ENCODE peak calls at places on chromosomes 5 and 9, in four cellular contexts. I is K562, T is GM12878, N is HepG2. Q is an unnamed sample.

GRCh38 chr9:34628656-34629491 is at the start of gene ARID3C:
- DNase-seq in I (peak; percentile 56), T (no peak), N (no peak), Q (no peak)

GRCh38 chr5:176994460-176995121 is 12.0 kb downstream of the UIMC1 start:
- DNase-seq in I (peak; percentile 83), T (peak; percentile 77), N (peak; percentile 87), Q (peak; percentile 98)

GRCh38 chr5:115309751-115310370 is 13.4 kb upstream of the CCDC112 start:
- DNase-seq in T (no peak), I (no peak), N (peak; percentile 26), Q (peak; percentile 69)

GRCh38 chr9:107932601-107933000 is 443.0 kb upstream of the KLF4 start:
- DNase-seq in N (no peak), T (no peak), I (no peak), Q (no peak)

GRCh38 chr5:7869474-7870136 is 657 bp downstream of the MTRR start:
- DNase-seq in T (no peak), I (peak; percentile 37), N (no peak), Q (peak; percentile 30)

GRCh38 chr9:85268024-85268610 is 473.6 kb downstream of the AGTPBP1 start:
- DNase-seq in N (no peak), T (no peak), I (no peak), Q (peak; percentile 7)

GRCh38 chr9:107330420-107330819 is 47.3 kb downstream of the RAD23B start:
- DNase-seq in I (no peak), T (no peak), N (no peak), Q (no peak)

GRCh38 chr5:39783756-39784421 is 359.1 kb upstream of the DAB2 start:
- DNase-seq in T (no peak), N (no peak), I (no peak), Q (no peak)

GRCh38 chr9:125541840-125542243 is 165.2 kb downstream of the MAPKAP1 start:
- DNase-seq in N (no peak), T (no peak), I (no peak), Q (peak; percentile 28)

GRCh38 chr5:132491368-132492364 is 1.1 kb upstream of the IRF1 start:
- DNase-seq in N (no peak), T (no peak), I (no peak), Q (no peak)

GRCh38 chr5:179400020-179400419 is 54.8 kb upstream of the ADAMTS2 start:
- DNase-seq in T (no peak), I (no peak), N (no peak), Q (no peak)

GRCh38 chr5:142876817-142877216 is 106.6 kb downstream of the ARHGAP26 start:
- DNase-seq in N (no peak), T (no peak), I (no peak), Q (no peak)

GRCh38 chr5:73066466-73066865 is 53.9 kb upstream of the TMEM171 start:
- DNase-seq in T (no peak), I (no peak), N (no peak), Q (no peak)

DNA sequence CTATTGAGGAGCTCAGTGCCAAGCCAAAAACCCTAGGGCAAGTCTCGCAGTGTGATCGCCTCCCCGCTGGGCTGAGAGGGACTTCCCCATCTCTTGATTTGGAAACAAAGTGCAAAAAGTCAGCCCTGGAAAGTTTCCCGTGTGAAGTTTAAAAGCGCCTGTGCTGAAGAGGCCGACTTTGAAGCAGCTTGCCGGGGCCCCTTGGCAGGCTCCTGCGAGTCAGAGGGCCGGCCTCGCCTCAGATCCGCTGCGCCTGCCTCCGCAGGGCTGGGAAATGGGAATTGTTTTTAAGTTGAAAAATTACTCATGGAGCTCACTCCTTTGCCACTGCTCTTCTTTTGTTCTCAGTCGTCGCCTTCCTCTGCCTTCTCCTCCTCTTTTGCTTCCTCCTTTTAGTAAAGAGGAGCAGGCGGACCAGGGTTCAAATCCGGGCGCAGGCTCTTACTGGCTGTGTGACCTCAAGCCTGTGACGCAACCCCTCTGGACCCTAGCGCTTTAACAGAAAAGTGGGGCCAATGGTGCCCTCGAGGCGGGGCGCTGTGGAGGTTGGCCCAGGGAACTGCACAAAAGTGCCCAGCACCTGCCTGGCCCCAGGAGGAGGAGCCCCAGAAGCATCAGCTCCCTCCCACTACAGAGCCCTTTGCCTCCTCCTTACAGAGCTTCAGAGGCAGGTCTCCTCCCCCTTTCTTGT is 14.7 kb upstream of the LHX2 start:
- DNase-seq in I (no peak), N (no peak), T (no peak), Q (no peak)
- TF ChIP-seq MAX in I (no peak), N (no peak), T (peak; percentile 28), Q (no peak)

DNA sequence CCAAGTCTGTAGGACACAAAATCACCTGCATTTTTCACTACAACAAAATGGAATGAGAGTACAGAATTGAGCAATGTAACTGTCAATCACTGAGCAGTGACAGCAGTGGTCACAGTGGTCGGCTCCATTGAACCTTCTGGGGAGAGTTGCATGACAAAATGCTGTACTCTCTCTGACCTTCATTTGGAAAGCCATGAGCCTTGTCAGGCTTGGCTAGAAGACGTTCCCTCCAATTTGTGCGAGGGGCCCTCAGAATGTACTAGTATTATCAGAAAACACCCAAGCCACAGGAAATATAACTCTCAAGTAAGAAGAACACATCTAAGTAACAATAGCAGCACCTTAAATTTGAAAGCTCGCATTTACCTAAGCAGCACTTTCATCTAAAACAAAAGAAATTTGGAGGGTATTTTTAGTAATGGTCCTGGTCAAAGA is 425.6 kb upstream of the MEF2C start:
- DNase-seq in T (peak; percentile 92), N (no peak), I (peak; percentile 12), Q (no peak)
- TF ChIP-seq MYC in T (no peak), N (no peak), I (no peak), Q (no peak)

DNA sequence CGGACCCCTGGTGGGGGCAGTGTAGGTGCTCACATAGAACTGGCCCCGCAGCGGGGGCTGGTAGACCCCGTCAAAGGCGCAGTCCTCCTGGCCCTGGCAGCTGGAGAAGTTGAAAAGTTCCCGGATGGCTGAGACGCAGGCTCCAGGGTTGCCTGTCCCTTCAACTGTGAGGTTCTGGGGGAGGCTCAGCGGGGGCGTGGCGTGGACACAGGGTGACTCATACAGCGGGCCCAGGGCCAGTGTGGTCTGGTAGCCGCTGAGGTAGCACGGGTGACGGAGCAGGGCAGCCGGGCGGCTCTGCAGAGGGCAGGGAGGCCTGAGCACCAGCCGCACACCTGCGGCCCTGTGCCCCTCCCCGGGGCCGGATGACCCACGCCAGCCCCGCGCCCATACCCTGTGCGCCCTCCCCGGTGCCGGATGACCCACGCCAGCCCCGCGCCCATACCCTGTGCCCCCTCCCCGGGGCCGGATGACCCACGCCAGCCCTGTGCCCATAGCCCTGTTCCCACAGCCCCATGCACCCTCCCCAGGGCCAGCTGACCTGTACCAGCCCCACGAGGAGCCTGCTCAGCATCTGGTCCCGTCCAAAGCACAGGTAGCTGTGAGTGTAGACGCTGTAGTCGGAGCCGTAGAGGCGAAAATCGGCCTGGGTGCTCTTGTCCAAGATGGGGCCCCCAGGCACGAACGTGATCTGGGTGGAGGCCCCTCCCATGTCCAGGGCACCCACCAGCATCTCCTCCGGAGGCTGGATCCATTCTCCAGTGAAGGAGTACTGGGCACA is 5.0 kb downstream of the ENTPD8 start:
- DNase-seq in T (no peak), N (peak; percentile 62), I (peak; percentile 94), Q (no peak)
- TF ChIP-seq POLR2AphosphoS5 in T (no peak), N (no peak), I (no peak), Q (no peak)

GRCh38 chr9:109015026-109015280 is 1.7 kb upstream of the CTNNAL1 start:
- DNase-seq in T (no peak), N (no peak), I (no peak), Q (no peak)
- TF ChIP-seq MAX in T (no peak), N (no peak), I (no peak), Q (no peak)

DNA sequence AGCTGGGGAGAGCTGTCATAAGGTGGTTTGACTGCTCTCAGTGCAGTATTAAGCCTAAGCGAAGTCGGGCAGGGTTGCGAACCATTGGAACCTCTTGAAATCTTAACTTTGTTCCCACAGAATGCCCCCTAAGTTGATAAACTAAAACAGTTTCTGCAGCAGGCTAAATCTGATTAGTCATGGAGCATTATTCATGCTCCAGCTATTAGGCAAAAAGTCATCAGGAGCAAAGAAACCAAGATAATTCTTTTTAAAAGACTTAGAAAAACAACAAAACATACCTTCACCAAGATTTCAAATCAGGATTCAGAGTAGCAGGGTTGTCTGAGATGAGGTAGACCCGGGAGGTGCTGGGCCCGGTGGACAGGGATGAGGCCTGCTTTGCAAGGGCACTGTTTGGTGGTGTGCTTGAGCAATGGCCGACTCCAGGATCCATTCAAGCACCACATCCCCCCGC is 69.9 kb upstream of the PLPP1 start:
- DNase-seq in N (no peak), T (no peak), I (no peak), Q (no peak)
- TF ChIP-seq MYC in N (no peak), T (no peak), I (no peak), Q (no peak)

DNA sequence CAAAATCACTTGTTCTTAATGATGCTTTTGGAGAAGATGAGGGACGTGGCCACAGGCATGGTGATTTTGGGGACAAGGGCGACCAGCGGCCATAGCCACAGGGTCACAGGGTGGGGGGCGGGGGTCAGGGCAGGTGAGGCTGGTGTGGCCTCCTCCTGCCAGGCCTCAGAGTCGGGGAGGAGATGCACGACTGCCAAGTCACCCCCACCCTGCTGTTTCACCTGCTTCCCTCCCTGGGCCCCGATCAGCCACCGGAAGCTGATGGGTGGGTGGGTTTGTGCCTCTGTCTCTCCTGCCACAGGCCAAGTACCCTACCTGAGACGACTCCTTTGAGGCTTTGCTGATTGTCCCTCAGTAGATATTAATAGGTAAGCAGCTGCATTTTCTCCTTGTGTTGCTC is 199.3 kb downstream of the PAX5 start:
- DNase-seq in N (no peak), I (no peak), T (no peak), Q (no peak)
- TF ChIP-seq POLR2AphosphoS5 in N (no peak), I (no peak), T (no peak), Q (no peak)

DNA sequence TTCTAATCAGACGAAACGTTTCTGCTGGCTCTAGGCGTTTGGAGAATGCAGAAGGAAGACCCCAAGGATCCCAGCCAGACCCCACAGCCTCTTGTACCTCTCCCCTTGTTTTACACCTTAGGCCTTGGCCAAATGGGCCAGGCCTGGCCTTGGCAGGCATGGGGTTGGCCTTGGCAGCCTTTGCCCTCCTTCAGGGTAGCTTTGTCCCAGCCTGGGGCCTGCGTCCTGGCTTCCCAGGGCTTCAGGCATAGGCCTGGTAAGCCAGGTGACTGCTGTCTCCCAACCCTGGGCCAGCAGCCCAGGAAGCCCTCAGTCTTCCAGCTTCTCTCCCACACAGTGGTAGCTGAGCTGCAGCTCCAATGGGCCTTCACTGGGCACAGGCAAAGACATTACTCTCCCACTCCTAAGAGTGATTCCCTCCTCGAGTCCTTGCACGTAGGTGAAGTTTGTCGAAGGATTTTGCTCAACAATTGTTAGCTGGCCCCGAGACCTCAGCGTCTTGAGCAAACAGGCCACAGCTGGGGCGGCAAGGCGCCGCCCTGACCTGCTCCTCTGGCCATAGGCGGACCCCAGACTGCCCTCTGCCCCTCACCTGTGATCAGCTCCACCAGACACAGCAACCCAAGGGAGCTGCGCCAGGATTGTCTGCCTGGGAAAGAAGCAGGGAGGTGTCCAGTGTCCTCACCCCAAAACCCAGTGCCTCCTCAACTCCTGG is 1.1 kb upstream of the PITX1 start:
- DNase-seq in T (no peak), N (no peak), I (no peak), Q (no peak)
- TF ChIP-seq MAX in T (no peak), N (no peak), I (no peak), Q (no peak)

Q was measured in endothelial cell of umbilical vein.